ENCODE peak calls at places on chromosomes 5 and 9, in five cellular contexts. D is H54, C is GM12891, W is IMR-90, F is ovary. N is an unnamed sample.

GRCh38 chr9:76701441-76702031 is 62.7 kb upstream of the PCA3 start:
- DNase-seq in D (no peak), F (no peak), W (no peak), C (no peak), N (no peak)

GRCh38 chr5:67032921-67033664 is 163.5 kb downstream of the CD180 start:
- DNase-seq in D (no peak), C (no peak), F (no peak), W (peak), N (no peak)

GRCh38 chr9:18256574-18256973 is 217.4 kb upstream of the ADAMTSL1 start:
- DNase-seq in D (no peak), F (no peak), C (no peak), W (peak), N (no peak)

GRCh38 chr5:111072949-111073682 is 1.6 kb downstream of the TSLP start:
- DNase-seq in F (no peak), C (no peak), W (peak), D (no peak), N (peak)

GRCh38 chr9:134375430-134376385 is 49.5 kb downstream of the RXRA start:
- DNase-seq in W (no peak), D (no peak), C (no peak), F (peak), N (peak)

GRCh38 chr9:92393686-92394085 is 10.7 kb downstream of the OGN start:
- DNase-seq in W (no peak), D (no peak), F (no peak), C (no peak), N (no peak)

GRCh38 chr9:121958530-121958929 is 134.6 kb downstream of the TTLL11 start:
- DNase-seq in D (no peak), W (peak), C (no peak), F (no peak), N (no peak)

GRCh38 chr9:88658311-88658822 is 123.4 kb downstream of the NXNL2 start:
- DNase-seq in F (no peak), W (no peak), D (no peak), C (no peak), N (peak)

GRCh38 chr5:1553642-1554409 is 30.1 kb upstream of the LPCAT1 start:
- DNase-seq in C (no peak), F (no peak), W (no peak), D (no peak), N (no peak)

GRCh38 chr9:137970098-137970497 is 92.5 kb downstream of the CACNA1B start:
- DNase-seq in C (no peak), W (no peak), F (no peak), D (no peak), N (no peak)

GRCh38 chr5:79183617-79184016 is 52.3 kb upstream of the JMY start:
- DNase-seq in W (no peak), D (no peak), F (no peak), C (no peak), N (no peak)

GRCh38 chr5:171366645-171367044 is 21.0 kb upstream of the NPM1 start:
- DNase-seq in D (no peak), W (no peak), C (no peak), F (no peak), N (no peak)

GRCh38 chr5:5523066-5523505 is 100.6 kb downstream of the ICE1 start:
- DNase-seq in F (no peak), W (peak), C (no peak), D (no peak), N (no peak)

GRCh38 chr9:131258698-131259431 is 17.4 kb downstream of the FAM78A start:
- DNase-seq in C (no peak), F (no peak), W (no peak), D (no peak), N (no peak)

GRCh38 chr5:178536541-178537466 is 53.4 kb downstream of the COL23A1 start:
- DNase-seq in D (no peak), C (no peak), F (no peak), W (no peak), N (no peak)

GRCh38 chr5:172911628-172911880 is 47.7 kb upstream of the RPL26L1 start:
- DNase-seq in W (no peak), C (no peak), D (no peak), F (no peak), N (no peak)

GRCh38 chr5:126780165-126780827 is 3.4 kb downstream of the LMNB1 start:
- DNase-seq in W (peak), F (peak), D (peak), C (no peak), N (peak)

DNA sequence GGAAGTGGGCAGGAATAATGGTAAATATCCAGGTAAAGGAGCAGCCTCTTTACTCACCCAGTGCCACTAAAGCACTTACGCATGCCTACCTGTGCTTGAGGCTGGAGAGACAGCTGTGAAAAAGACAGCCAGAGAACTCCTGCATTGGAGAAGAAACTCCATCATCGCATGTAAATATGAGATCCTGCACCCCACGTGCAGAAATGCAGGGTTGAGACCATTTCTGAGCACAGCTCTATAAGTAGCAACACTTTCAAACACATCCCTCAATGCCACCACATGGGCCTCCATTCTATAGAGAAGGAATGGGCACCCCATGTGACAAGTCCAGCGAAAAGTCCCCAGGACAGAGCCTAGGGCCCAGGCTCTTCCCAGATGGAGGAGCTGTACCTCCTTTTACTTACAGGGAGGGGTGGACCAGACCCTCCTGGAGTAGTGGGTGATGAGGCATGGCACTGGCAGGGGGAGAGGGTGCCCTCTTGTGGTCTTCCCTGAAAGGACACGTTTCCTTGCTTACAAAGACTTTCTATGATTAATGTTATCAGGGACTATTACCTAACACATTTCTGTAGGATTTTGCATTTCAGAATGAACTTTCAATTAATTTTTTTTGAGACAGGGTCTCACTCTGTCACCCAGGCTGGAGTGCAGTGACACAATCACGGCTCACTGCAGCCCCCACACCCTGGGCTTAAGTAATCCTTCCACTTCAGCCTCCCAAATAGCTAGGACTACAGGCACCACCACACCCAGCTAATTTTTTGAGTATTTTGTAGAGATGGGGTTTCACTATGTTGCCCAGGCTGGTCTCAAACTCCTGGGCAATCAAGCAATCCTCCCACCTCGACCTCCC is 55.3 kb upstream of the IL17B start:
- DNase-seq in W (peak), C (peak), D (peak), F (peak), N (peak)
- TF ChIP-seq POLR2A in W (peak), C (no peak), D (no peak), F (no peak), N (no peak)

GRCh38 chr9:105444130-105444529 is 3.7 kb upstream of the FSD1L start:
- DNase-seq in C (no peak), W (peak), D (no peak), F (no peak), N (peak)

GRCh38 chr9:105445203-105445881 is 2.5 kb upstream of the FSD1L start:
- DNase-seq in D (no peak), C (no peak), F (no peak), W (peak), N (peak)

GRCh38 chr9:105449081-105449480 is 1.2 kb downstream of the FSD1L start:
- DNase-seq in D (no peak), C (no peak), F (no peak), W (peak), N (no peak)

GRCh38 chr9:105447386-105447813 is 434 bp upstream of the FSD1L start:
- DNase-seq in C (no peak), W (no peak), D (no peak), F (no peak), N (no peak)

GRCh38 chr9:105447814-105448812 is at the start of gene FSD1L:
- DNase-seq in W (peak), C (peak), D (peak), F (peak), N (peak)
- TF ChIP-seq POLR2A in W (peak), C (no peak), D (peak), F (no peak), N (peak)

GRCh38 chr5:54518146-54519082 is 855 bp downstream of the SNX18 start:
- DNase-seq in F (peak), D (no peak), C (peak), W (peak), N (no peak)

GRCh38 chr5:54522080-54522479 is 4.5 kb downstream of the SNX18 start:
- DNase-seq in C (no peak), W (no peak), D (no peak), F (no peak), N (no peak)

GRCh38 chr5:54519083-54519541 is 1.6 kb downstream of the SNX18 start:
- DNase-seq in W (no peak), D (no peak), F (peak), C (no peak), N (no peak)

GRCh38 chr5:54520940-54521339 is 3.4 kb downstream of the SNX18 start:
- DNase-seq in W (no peak), C (no peak), F (no peak), D (no peak), N (no peak)

GRCh38 chr5:54520438-54520846 is 2.9 kb downstream of the SNX18 start:
- DNase-seq in C (no peak), D (no peak), F (peak), W (peak), N (no peak)
- TF ChIP-seq POLR2A in C (no peak), D (no peak), F (no peak), W (peak), N (no peak)

GRCh38 chr9:97984188-97985057 is 1.3 kb downstream of the ANP32B start:
- DNase-seq in F (peak), D (peak), C (peak), W (peak), N (peak)
- TF ChIP-seq POLR2A in F (peak), D (peak), C (peak), W (peak), N (peak)

GRCh38 chr9:2016411-2017208 is 1.5 kb downstream of the SMARCA2 start:
- DNase-seq in D (peak), F (peak), W (peak), C (peak), N (peak)

GRCh38 chr9:2014148-2014547 is 999 bp upstream of the SMARCA2 start:
- DNase-seq in W (no peak), D (no peak), C (no peak), F (no peak), N (no peak)

GRCh38 chr9:2013688-2014087 is 1.5 kb upstream of the SMARCA2 start:
- DNase-seq in F (no peak), W (peak), D (no peak), C (no peak), N (no peak)

GRCh38 chr9:2015581-2016410 is 649 bp downstream of the SMARCA2 start:
- DNase-seq in W (peak), F (peak), D (peak), C (peak), N (peak)

DNA sequence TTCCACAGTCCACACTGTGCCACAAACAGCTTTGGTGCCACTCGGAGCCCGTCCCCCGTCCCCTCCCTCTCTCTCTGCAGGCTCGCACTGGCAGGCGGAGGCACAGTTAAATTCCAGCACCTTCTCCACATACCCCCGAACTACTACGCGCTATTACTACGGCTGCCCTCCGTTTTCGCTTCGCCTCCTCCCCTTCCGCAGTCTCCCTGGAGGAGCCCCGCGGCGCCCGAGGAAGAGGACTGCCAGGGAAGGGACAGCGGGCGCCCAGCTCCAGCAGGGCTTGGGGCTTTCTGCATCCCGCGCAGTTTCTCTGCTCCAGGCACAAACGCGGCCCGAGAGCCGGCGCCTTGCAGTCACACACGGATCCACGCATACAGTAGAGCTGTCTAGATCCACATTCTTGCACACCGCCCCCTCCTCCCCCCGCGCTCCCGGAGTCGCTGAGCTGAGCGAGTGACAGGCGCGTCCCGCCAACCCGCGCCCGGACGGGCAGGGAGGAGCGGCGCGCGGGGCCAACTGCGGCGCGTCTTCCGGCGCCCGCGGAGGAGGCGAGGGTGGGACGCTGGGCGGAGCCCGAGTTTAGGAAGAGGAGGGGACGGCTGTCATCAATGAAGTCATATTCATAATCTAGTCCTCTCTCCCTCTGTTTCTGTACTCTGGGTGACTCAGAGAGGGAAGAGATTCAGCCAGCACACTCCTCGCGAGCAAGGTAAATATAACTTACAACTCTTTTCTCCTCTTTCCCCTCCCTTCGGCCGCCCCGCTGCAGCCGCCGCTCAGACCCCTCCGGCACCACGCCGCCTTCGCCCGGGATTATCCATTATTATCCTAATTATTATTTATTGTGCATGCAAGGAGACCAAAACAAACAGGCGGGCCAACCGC is at the start of gene SMARCA2:
- DNase-seq in D (peak), C (peak), W (peak), F (peak), N (peak)
- TF ChIP-seq POLR2A in D (peak), C (peak), W (peak), F (peak), N (peak)

DNA sequence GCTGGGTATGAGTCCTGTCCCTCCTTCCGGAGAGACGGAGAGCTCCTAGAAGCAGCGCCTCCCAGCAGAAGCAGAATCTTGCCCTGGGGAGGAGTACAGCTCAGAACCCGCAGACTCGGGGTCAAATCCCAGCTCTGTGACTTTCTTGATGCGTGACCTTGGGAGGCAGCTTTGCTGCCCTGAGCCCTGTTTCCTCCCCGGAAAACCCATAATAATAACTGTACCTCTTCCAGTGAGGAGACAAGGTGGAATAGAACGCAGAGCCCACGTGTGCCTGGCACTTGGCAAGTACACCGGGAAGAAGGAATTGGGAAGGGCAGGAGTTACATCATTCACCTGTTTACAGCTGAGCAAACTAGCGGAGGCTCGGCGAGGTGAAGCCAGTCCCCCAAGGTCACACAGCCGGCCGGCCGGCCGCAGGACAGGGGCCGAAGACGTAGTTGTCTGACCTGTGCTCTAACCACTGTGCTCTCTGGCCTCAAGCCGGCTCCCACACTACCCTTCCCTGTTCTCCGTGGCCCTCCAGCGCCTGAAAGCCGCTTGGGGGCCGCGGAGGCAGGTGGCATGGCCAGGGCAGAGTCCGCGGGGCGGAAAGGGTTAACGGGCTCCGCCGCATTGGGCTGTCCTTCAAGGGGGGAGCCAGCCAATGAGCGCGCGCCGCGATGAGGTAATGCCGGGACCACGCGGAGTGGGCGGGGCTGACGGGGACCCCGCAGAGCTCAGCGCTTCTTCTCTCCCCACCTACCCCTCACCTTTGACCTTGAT is 125.3 kb downstream of the C9orf50 start:
- DNase-seq in W (peak), C (peak), F (peak), D (peak), N (peak)
- TF ChIP-seq POLR2A in W (no peak), C (no peak), F (no peak), D (no peak), N (peak)

GRCh38 chr5:149452007-149452664 is 73.0 kb upstream of the IL17B start:
- DNase-seq in C (no peak), F (peak), D (no peak), W (peak), N (no peak)
- TF ChIP-seq POLR2A in C (no peak), F (no peak), D (peak), W (no peak), N (no peak)

DNA sequence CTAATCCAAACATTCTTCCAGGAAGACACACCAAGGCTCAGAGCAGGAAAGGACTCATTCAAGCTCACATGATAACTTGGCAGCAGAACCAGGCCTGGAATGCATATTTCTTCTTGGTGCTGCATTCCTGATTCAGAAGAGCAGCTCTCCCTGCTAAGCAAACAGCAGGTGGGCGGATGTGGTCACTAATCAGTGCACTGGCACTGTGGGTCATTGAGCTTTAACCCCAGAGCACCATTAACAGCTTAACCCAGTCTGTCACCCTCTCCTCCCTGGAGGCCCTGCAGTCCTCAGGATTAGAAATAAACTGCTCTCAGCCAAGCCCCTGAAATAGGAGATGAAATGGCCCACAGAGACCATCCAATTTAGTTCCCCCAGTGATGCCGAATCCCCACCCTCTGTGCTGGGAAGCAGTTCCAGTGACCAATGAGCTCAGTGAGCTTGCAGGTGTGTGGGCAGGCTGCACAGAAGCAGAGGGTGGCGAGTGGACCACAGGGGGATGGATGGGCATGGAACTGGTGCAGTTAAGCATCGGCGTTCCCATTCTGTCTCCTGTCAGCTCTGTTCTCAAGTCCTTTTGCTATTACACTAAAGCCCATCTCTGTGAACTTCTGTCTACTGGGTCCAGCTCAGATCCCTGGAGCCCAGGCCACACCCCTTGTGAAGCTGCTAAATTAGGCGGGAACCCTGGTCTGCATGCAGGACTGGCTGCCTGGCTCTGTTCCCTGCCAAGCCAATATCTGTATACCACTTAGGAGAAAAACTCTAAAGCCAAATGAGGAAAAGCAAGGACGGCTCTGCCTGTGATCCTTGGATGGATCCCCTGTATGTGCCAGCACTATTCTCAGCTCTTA is 16.6 kb upstream of the MEGF9 start:
- DNase-seq in W (peak), D (peak), C (no peak), F (no peak), N (peak)
- TF ChIP-seq POLR2A in W (no peak), D (no peak), C (no peak), F (no peak), N (no peak)

GRCh38 chr5:95620030-95620869 is at the start of gene GPR150:
- DNase-seq in F (no peak), C (peak), W (peak), D (no peak), N (no peak)
- TF ChIP-seq POLR2A in F (no peak), C (peak), W (no peak), D (no peak), N (peak)

DNA sequence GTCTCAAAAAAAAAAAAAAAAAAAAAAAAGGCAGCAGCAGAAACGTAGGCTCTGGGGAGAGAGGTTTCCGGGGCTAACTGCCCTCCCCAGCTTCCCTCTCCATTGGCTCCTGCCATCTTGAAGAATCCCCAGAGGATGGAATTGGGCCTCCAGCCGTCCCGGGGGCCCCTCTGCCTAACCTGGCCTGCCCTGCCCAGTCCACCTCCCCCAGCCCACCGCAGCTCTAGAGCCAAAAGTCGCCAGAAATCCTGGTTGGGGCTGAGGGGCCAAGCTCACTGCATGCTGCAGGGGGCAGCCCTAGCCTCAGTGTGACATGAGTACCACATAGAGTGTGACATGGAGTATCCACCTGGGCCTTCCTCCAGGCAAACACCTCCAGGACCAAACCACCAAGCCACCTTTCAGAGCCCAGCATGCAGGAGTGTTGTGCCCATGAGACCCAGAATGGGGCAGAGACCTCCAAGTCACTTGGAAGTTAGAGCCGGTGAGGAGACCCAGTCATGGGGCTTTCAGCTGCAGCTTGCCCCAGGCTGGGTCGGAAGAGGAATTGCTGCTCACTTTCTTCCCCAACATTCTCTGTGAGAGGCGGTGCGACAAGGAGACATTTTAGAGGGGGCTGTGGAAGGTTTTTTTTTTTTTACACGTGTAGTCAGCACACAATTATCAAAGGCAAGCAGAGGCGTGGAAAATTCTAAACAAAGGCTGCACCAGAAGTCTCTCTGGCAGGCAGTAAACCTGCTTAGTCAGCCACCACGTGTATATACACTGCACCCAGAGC is 17.6 kb downstream of the CD74 start:
- DNase-seq in C (no peak), F (no peak), W (no peak), D (no peak), N (no peak)
- TF ChIP-seq POLR2A in C (no peak), F (no peak), W (no peak), D (no peak), N (no peak)

N was measured in gastrocnemius medialis.